ENCODE peak calls at places on chromosomes 12 and 14, in six cellular contexts. V is K562, D is ovary, B is brain microvascular endothelial cell, F is fibroblast of lung, W is OCI-LY7. X is an unnamed sample.
A peak's percentile ranks its signal among the peaks of the same experiment; 100 is the strongest.

GRCh38 chr14:29030970-29031369 is 264.4 kb downstream of the FOXG1 start:
- DNase-seq in F (no peak), W (no peak), B (no peak), V (no peak), D (no peak), X (no peak)

GRCh38 chr12:57842342-57843294 is 3.9 kb downstream of the CTDSP2 start:
- DNase-seq in W (peak; percentile 57), F (no peak), V (no peak), D (no peak), B (no peak), X (no peak)

GRCh38 chr12:110048242-110049027 is at the start of gene C12orf76:
- DNase-seq in W (peak; percentile 97), F (peak; percentile 98), V (peak; percentile 88), B (peak; percentile 92), D (peak; percentile 90), X (peak; percentile 80)

GRCh38 chr12:67014642-67015041 is 254.5 kb upstream of the CAND1 start:
- DNase-seq in F (no peak), D (no peak), V (no peak), B (no peak), W (no peak), X (no peak)

GRCh38 chr14:78863143-78863542 is 693.0 kb downstream of the NRXN3 start:
- DNase-seq in D (no peak), W (peak; percentile 24), B (peak; percentile 25), V (peak; percentile 25), F (peak; percentile 37), X (no peak)

GRCh38 chr12:22715254-22715653 is 90.3 kb downstream of the ETNK1 start:
- DNase-seq in D (no peak), F (no peak), B (no peak), V (no peak), W (no peak), X (no peak)

GRCh38 chr14:74909911-74910310 is 13.1 kb downstream of the RPS6KL1 start:
- DNase-seq in D (no peak), F (no peak), V (no peak), B (no peak), W (no peak), X (no peak)

GRCh38 chr14:52110441-52111086 is 41.7 kb upstream of the NID2 start:
- DNase-seq in F (peak; percentile 79), B (peak; percentile 29), W (no peak), D (no peak), V (no peak), X (no peak)

GRCh38 chr14:91142214-91142668 is 28.4 kb downstream of the DGLUCY start:
- DNase-seq in V (no peak), W (peak; percentile 63), F (no peak), B (no peak), D (no peak), X (no peak)

GRCh38 chr14:101593411-101594181 is 32.3 kb downstream of the DIO3 start:
- DNase-seq in D (no peak), V (no peak), B (no peak), F (no peak), W (no peak), X (no peak)

GRCh38 chr12:28350502-28350901 is 160.2 kb downstream of the CCDC91 start:
- DNase-seq in W (no peak), B (no peak), V (no peak), F (no peak), D (no peak), X (no peak)

GRCh38 chr12:94046626-94047410 is 101.6 kb upstream of the PLXNC1 start:
- DNase-seq in W (no peak), V (no peak), B (no peak), F (no peak), D (no peak), X (no peak)

GRCh38 chr12:53538209-53538689 is 31.0 kb upstream of the NPFF start:
- DNase-seq in D (peak; percentile 51), F (peak; percentile 69), V (no peak), W (no peak), B (no peak), X (no peak)

GRCh38 chr12:10171954-10172353 is at the start of gene OLR1:
- DNase-seq in F (no peak), W (no peak), D (no peak), B (no peak), V (no peak), X (no peak)

GRCh38 chr12:46110928-46111699 is 120.7 kb upstream of the SCAF11 start:
- DNase-seq in F (no peak), D (no peak), B (no peak), W (peak; percentile 61), V (no peak), X (no peak)

GRCh38 chr14:80146941-80147340 is 64.4 kb downstream of the DIO2 start:
- DNase-seq in V (no peak), B (no peak), F (no peak), W (no peak), D (no peak), X (no peak)

GRCh38 chr14:64704145-64704742 is at the start of gene PLEKHG3:
- DNase-seq in V (peak; percentile 50), B (peak; percentile 61), F (peak; percentile 51), W (no peak), D (peak; percentile 86), X (no peak)

DNA sequence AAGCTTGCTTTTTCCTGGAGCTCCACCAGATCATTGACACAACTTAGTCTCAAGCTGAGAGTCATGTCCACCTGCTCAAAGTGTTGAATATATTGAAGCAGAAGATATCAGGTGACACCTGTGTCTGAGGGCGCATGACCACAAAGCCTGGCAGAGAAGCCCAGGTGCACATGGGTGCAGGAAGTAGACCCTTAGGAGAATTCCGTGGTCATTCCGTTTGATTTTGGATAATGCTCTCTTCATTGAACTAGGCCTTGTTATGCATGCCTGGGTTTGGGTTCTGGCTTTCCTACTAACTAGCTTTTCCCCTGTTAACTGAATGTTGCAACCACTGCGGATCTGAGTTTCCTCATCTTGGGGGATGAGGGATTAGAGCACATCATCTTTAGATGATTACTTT is 7.1 kb downstream of the ARHGDIB start:
- DNase-seq in F (no peak), D (no peak), V (no peak), W (peak; percentile 79), B (no peak), X (no peak)
- H3K4me3 ChIP-seq in F (no peak overlapping the region), D (no peak overlapping the region), V (no peak overlapping the region), W (peak overlapping the region; percentile 72), B (no peak overlapping the region), X (no peak overlapping the region)

GRCh38 chr14:36666416-36667206 is 5.0 kb downstream of the PAX9 start:
- DNase-seq in V (no peak), B (no peak), F (no peak), D (no peak), W (no peak), X (no peak)
- TF ChIP-seq CTCF in V (no peak), B (no peak), F (no peak), D (no peak), W (no peak), X (no peak)

DNA sequence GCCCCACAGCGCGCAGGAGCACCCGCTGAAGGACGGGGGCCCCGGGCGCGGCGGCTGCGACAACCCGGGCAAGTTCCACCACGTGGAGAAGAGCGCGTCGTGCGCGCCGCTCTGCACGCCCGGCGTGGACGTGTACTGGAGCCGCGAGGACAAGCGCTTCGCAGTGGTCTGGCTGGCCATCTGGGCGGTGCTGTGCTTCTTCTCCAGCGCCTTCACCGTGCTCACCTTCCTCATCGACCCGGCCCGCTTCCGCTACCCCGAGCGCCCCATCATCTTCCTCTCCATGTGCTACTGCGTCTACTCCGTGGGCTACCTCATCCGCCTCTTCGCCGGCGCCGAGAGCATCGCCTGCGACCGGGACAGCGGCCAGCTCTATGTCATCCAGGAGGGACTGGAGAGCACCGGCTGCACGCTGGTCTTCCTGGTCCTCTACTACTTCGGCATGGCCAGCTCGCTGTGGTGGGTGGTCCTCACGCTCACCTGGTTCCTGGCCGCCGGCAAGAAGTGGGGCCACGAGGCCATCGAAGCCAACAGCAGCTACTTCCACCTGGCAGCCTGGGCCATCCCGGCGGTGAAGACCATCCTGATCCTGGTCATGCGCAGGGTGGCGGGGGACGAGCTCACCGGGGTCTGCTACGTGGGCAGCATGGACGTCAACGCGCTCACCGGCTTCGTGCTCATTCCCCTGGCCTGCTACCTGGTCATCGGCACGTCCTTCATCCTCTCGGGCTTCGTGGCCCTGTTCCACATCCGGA is 1.4 kb downstream of the FZD10 start:
- DNase-seq in V (no peak), W (no peak), B (no peak), F (no peak), D (no peak), X (no peak)
- H3K4me3 ChIP-seq in V (no peak overlapping the region), W (no peak overlapping the region), B (no peak overlapping the region), F (no peak overlapping the region), D (no peak overlapping the region), X (no peak overlapping the region)

GRCh38 chr14:54488646-54489317 is at the start of gene GMFB:
- DNase-seq in B (peak; percentile 82), F (peak; percentile 95), V (peak; percentile 77), D (peak; percentile 89), W (peak; percentile 93), X (peak; percentile 65)
- TF ChIP-seq CTCF in B (peak; percentile 68), F (peak; percentile 67), V (peak; percentile 45), D (no peak), W (peak; percentile 62), X (peak; percentile 64)

DNA sequence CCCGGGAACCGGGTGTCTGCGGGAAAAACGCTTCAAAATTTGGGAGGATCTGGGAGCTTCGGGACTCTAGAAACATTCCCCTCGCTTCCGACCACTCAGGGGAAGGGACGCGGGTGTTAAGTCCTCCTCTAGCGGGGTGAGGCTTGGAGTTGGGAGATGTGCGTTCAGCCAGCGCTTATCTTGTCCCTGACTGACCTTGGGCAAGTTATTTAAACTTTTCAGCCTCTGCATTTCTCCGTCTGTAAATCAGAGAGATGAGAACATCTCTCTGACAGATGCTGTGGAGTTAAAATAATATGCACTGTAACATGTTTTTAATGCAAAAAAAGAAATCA is 76.9 kb upstream of the ANO4 start:
- DNase-seq in W (no peak), V (no peak), F (peak; percentile 7), D (no peak), B (no peak), X (no peak)
- H3K4me3 ChIP-seq in W (no peak overlapping the region), V (no peak overlapping the region), F (peak overlapping the region; percentile 39), D (no peak overlapping the region), B (peak overlapping the region; percentile 50), X (peak overlapping the region; percentile 32)

DNA sequence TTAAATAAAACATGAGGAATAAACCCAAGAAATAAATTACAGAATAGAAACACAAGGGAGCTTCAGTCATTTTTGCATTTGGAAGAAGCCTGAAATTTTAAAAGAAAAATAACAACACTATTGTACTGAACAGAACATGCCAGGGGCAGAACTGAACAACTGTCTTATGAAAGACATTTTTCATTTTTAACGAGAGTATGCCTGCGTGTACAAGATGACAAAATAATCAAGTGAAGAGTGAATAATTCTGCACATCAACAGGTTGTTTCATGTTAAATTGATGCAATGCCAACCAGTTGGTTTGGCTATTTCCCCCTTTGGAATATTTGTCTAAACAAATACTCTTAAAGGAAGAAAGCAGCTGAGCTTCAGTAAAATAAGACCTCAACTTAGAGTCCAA is 103.3 kb upstream of the BTG1 start:
- DNase-seq in V (no peak), W (no peak), B (no peak), D (no peak), F (no peak), X (no peak)
- TF ChIP-seq CTCF in V (no peak), W (no peak), B (no peak), D (no peak), F (no peak), X (no peak)

GRCh38 chr14:35336171-35337073 is 44.2 kb downstream of the PSMA6 start:
- DNase-seq in V (peak; percentile 62), F (peak; percentile 100), D (peak; percentile 99), B (peak; percentile 47), W (no peak), X (peak; percentile 41)
- H3K4me3 ChIP-seq in V (no peak overlapping the region), F (no peak overlapping the region), D (no peak overlapping the region), B (no peak overlapping the region), W (no peak overlapping the region), X (no peak overlapping the region)